ENCODE peak calls at places on chromosome 2, in four cellular contexts. One of them, this sample, is unnamed.

GRCh38 chr2:152627010-152627957 is 90.0 kb downstream of the PRPF40A start:
- DNase-seq in HepG2: no peak
- DNase-seq in WTC11: no peak
- DNase-seq in GM12878: no peak
- DNase-seq in this sample: peak; percentile 33

GRCh38 chr2:23602113-23602512 is 217.1 kb downstream of the KLHL29 start:
- DNase-seq in HepG2: no peak
- DNase-seq in WTC11: no peak
- DNase-seq in GM12878: no peak
- DNase-seq in this sample: no peak

GRCh38 chr2:38268691-38269309 is 108.3 kb downstream of the ATL2 start:
- DNase-seq in HepG2: no peak
- DNase-seq in WTC11: no peak
- DNase-seq in GM12878: no peak
- DNase-seq in this sample: no peak

GRCh38 chr2:109458512-109458911 is 155.3 kb downstream of the SEPTIN10 start:
- DNase-seq in HepG2: no peak
- DNase-seq in WTC11: no peak
- DNase-seq in GM12878: no peak
- DNase-seq in this sample: no peak

GRCh38 chr2:27638023-27638637 is 9.3 kb downstream of the GPN1 start:
- DNase-seq in HepG2: no peak
- DNase-seq in WTC11: no peak
- DNase-seq in GM12878: no peak
- DNase-seq in this sample: no peak

GRCh38 chr2:53087282-53087882 is 680.2 kb upstream of the CHAC2 start:
- DNase-seq in HepG2: no peak
- DNase-seq in WTC11: no peak
- DNase-seq in GM12878: no peak
- DNase-seq in this sample: no peak

GRCh38 chr2:41963661-41964525 is 83.9 kb upstream of the PKDCC start:
- DNase-seq in HepG2: peak; percentile 32
- DNase-seq in WTC11: peak; percentile 49
- DNase-seq in GM12878: no peak
- DNase-seq in this sample: no peak

GRCh38 chr2:109171444-109172334 is 42.7 kb downstream of the SH3RF3 start:
- DNase-seq in HepG2: no peak
- DNase-seq in WTC11: no peak
- DNase-seq in GM12878: no peak
- DNase-seq in this sample: no peak

GRCh38 chr2:145724499-145724898 is 1204.6 kb upstream of the ZEB2 start:
- DNase-seq in HepG2: no peak
- DNase-seq in WTC11: no peak
- DNase-seq in GM12878: no peak
- DNase-seq in this sample: no peak

GRCh38 chr2:171792922-171793580 is 101.0 kb downstream of the SLC25A12 start:
- DNase-seq in HepG2: no peak
- DNase-seq in WTC11: no peak
- DNase-seq in GM12878: no peak
- DNase-seq in this sample: no peak

GRCh38 chr2:213017404-213017803 is 134.0 kb downstream of the IKZF2 start:
- DNase-seq in HepG2: no peak
- DNase-seq in WTC11: no peak
- DNase-seq in GM12878: no peak
- DNase-seq in this sample: no peak

GRCh38 chr2:118296663-118297062 is 208.4 kb downstream of the INSIG2 start:
- DNase-seq in HepG2: no peak
- DNase-seq in WTC11: no peak
- DNase-seq in GM12878: no peak
- DNase-seq in this sample: no peak

GRCh38 chr2:864501-865106 is 86.0 kb upstream of the SNTG2 start:
- DNase-seq in HepG2: no peak
- DNase-seq in WTC11: no peak
- DNase-seq in GM12878: no peak
- DNase-seq in this sample: no peak

GRCh38 chr2:239008004-239008403 is 160.1 kb downstream of the TWIST2 start:
- DNase-seq in HepG2: no peak
- DNase-seq in WTC11: no peak
- DNase-seq in GM12878: no peak
- DNase-seq in this sample: no peak

GRCh38 chr2:225894240-225894980 is 494.9 kb downstream of the NYAP2 start:
- DNase-seq in HepG2: peak; percentile 69
- DNase-seq in WTC11: no peak
- DNase-seq in GM12878: no peak
- DNase-seq in this sample: no peak

GRCh38 chr2:231069379-231070054 is 12.8 kb downstream of the PSMD1 start:
- DNase-seq in HepG2: no peak
- DNase-seq in WTC11: no peak
- DNase-seq in GM12878: no peak
- DNase-seq in this sample: no peak

DNA sequence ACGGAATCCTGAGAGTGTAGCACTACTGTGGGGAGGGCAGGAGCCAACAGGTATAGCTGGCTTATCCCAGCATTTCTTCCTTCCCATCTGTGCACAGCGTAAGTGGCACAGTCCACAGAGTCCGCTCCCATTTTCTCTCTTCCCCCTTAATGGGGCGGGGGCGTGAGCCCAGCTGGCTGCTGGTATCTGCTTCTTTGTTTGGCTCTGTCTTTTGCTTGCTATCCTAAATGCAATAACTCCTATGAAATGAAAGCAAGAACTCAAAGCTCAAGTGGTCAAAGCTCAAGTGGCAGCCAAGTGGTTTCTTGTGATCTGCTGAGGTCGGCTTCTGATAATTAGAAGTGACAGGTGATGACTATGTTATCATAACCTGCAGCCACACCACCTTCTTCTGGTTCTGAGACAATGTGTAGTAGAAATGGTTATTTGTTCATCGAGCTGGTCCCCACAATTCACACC is 192.7 kb downstream of the PLCL1 start:
- DNase-seq in HepG2: no peak
- DNase-seq in WTC11: no peak
- DNase-seq in GM12878: no peak
- DNase-seq in this sample: no peak
- TF ChIP-seq TCF7 in HepG2: no peak
- TF ChIP-seq TCF7 in WTC11: no peak
- TF ChIP-seq TCF7 in GM12878: no peak
- TF ChIP-seq TCF7 in this sample: no peak

GRCh38 chr2:15679386-15679924 is 87.8 kb downstream of the DDX1 start:
- DNase-seq in HepG2: no peak
- DNase-seq in WTC11: no peak
- DNase-seq in GM12878: no peak
- DNase-seq in this sample: no peak
- TF ChIP-seq CREB1 in HepG2: no peak
- TF ChIP-seq CREB1 in WTC11: no peak
- TF ChIP-seq CREB1 in GM12878: no peak
- TF ChIP-seq CREB1 in this sample: no peak

GRCh38 chr2:64955467-64955866 is 33.7 kb upstream of the SLC1A4 start:
- DNase-seq in HepG2: no peak
- DNase-seq in WTC11: no peak
- DNase-seq in GM12878: no peak
- DNase-seq in this sample: no peak

GRCh38 chr2:64951306-64951953 is 37.8 kb upstream of the SLC1A4 start:
- DNase-seq in HepG2: no peak
- DNase-seq in WTC11: no peak
- DNase-seq in GM12878: no peak
- DNase-seq in this sample: no peak

GRCh38 chr2:64950226-64951160 is 38.7 kb upstream of the SLC1A4 start:
- DNase-seq in HepG2: no peak
- DNase-seq in WTC11: no peak
- DNase-seq in GM12878: no peak
- DNase-seq in this sample: no peak

GRCh38 chr2:64952113-64952895 is 36.9 kb upstream of the SLC1A4 start:
- DNase-seq in HepG2: no peak
- DNase-seq in WTC11: no peak
- DNase-seq in GM12878: no peak
- DNase-seq in this sample: no peak

DNA sequence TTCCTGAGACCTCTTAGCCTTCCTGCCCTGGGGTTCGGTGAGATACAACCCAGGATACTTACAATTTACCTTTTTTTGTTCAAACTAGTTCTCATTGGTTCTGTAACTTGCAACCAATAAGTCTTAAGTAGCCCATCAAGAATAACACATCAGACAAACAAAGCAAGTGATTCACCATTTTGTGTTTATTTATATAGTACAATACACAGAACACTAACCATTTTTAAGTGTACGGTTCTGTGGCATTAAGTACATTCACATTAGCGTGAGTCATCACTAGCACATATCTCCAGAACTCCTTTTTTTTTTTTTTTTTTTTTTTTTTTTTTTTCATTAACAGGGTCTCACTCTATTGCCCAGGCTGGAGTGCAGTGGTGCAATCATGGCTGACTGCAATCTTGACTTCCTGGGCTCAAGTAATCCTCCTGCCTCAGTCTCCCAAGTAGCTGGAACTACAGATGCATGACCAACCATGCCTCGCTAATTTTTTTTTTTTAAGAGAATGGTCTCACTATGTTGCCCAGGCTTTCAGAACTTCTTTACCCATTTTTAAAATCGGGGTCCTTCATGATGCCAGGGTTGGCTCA is 36.2 kb upstream of the SLC1A4 start:
- DNase-seq in HepG2: no peak
- DNase-seq in WTC11: no peak
- DNase-seq in GM12878: no peak
- DNase-seq in this sample: no peak
- TF ChIP-seq TCF7 in HepG2: no peak
- TF ChIP-seq TCF7 in WTC11: no peak
- TF ChIP-seq TCF7 in GM12878: no peak
- TF ChIP-seq TCF7 in this sample: no peak

GRCh38 chr2:101837354-101837753 is 139.8 kb downstream of the MAP4K4 start:
- DNase-seq in HepG2: no peak
- DNase-seq in WTC11: no peak
- DNase-seq in GM12878: no peak
- DNase-seq in this sample: no peak
- TF ChIP-seq CREB1 in HepG2: no peak
- TF ChIP-seq CREB1 in WTC11: no peak
- TF ChIP-seq CREB1 in GM12878: no peak
- TF ChIP-seq CREB1 in this sample: no peak

GRCh38 chr2:241011751-241012510 is 13.5 kb downstream of the SNED1 start:
- DNase-seq in HepG2: no peak
- DNase-seq in WTC11: no peak
- DNase-seq in GM12878: no peak
- DNase-seq in this sample: no peak
- TF ChIP-seq TCF7 in HepG2: no peak
- TF ChIP-seq TCF7 in WTC11: no peak
- TF ChIP-seq TCF7 in GM12878: no peak
- TF ChIP-seq TCF7 in this sample: no peak

GRCh38 chr2:98416760-98417159 is 27.9 kb upstream of the INPP4A start:
- DNase-seq in HepG2: no peak
- DNase-seq in WTC11: no peak
- DNase-seq in GM12878: no peak
- DNase-seq in this sample: no peak

GRCh38 chr2:98408155-98408554 is 36.5 kb upstream of the INPP4A start:
- DNase-seq in HepG2: no peak
- DNase-seq in WTC11: no peak
- DNase-seq in GM12878: no peak
- DNase-seq in this sample: no peak

GRCh38 chr2:98412751-98413445 is 31.8 kb upstream of the INPP4A start:
- DNase-seq in HepG2: peak; percentile 77
- DNase-seq in WTC11: no peak
- DNase-seq in GM12878: peak; percentile 54
- DNase-seq in this sample: peak; percentile 80
- TF ChIP-seq CREB1 in HepG2: peak; percentile 29
- TF ChIP-seq CREB1 in WTC11: no peak
- TF ChIP-seq CREB1 in GM12878: no peak
- TF ChIP-seq CREB1 in this sample: no peak

DNA sequence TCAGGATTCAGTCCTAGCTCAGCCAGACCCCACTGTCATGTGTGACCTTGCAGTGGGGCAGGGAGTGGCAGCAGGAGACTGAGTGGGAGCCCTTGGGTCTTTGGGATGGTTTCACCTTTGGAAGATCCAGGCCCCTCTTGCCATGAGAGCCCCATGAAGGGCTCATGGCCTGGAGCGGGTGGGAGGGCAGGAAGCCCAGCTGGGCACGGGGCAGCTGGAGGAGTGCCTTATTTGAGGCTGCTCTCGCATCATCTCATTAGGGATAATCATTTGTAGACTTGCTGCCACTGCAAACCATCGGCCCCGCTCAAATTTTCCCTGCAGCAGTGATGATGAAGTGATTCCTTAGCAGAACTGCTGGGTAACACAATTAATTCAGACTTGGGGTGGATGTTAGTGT is 73.9 kb downstream of the TGOLN2 start:
- DNase-seq in HepG2: no peak
- DNase-seq in WTC11: no peak
- DNase-seq in GM12878: no peak
- DNase-seq in this sample: no peak
- TF ChIP-seq TCF7 in HepG2: no peak
- TF ChIP-seq TCF7 in WTC11: no peak
- TF ChIP-seq TCF7 in GM12878: no peak
- TF ChIP-seq TCF7 in this sample: no peak

This sample was measured in K562.